ENCODE peak calls at places on chromosome 5, in five cellular contexts. C is neural progenitor cell, V is spleen, O is heart right ventricle, T is stomach. L is an unnamed sample.

GRCh38 chr5:13325765-13326164 is 618.7 kb downstream of the DNAH5 start:
- DNase-seq in T (no peak), O (no peak), C (no peak), V (no peak), L (no peak)

GRCh38 chr5:155539958-155540595 is 526.5 kb downstream of the KIF4B start:
- DNase-seq in V (no peak), O (no peak), T (no peak), C (peak), L (no peak)

GRCh38 chr5:175464414-175465233 is 13.7 kb upstream of the SFXN1 start:
- DNase-seq in T (peak), V (no peak), O (no peak), C (peak), L (no peak)

GRCh38 chr5:88761269-88761880 is 121.6 kb downstream of the MEF2C start:
- DNase-seq in O (no peak), V (no peak), T (no peak), C (no peak), L (no peak)

GRCh38 chr5:43425965-43426364 is 13.8 kb upstream of the CCL28 start:
- DNase-seq in T (peak), O (no peak), V (no peak), C (no peak), L (no peak)

GRCh38 chr5:12272389-12272788 is 368.1 kb upstream of the CTNND2 start:
- DNase-seq in T (no peak), C (peak), V (no peak), O (no peak), L (no peak)

GRCh38 chr5:98309785-98310566 is 463.5 kb upstream of the RGMB start:
- DNase-seq in C (peak), V (no peak), O (peak), T (no peak), L (no peak)

GRCh38 chr5:172679621-172680212 is 38.7 kb downstream of the NEURL1B start:
- DNase-seq in C (no peak), O (no peak), T (no peak), V (no peak), L (no peak)

GRCh38 chr5:36710039-36710438 is 103.6 kb downstream of the SLC1A3 start:
- DNase-seq in T (no peak), C (no peak), O (no peak), V (no peak), L (no peak)

GRCh38 chr5:37668524-37669047 is 171.3 kb downstream of the GDNF start:
- DNase-seq in V (no peak), C (no peak), O (peak), T (peak), L (peak)

GRCh38 chr5:79346420-79346824 is 110.5 kb downstream of the JMY start:
- DNase-seq in T (no peak), C (no peak), O (no peak), V (no peak), L (no peak)

GRCh38 chr5:3179220-3179619 is 416.4 kb upstream of the IRX1 start:
- DNase-seq in T (no peak), O (no peak), C (peak), V (no peak), L (no peak)

DNA sequence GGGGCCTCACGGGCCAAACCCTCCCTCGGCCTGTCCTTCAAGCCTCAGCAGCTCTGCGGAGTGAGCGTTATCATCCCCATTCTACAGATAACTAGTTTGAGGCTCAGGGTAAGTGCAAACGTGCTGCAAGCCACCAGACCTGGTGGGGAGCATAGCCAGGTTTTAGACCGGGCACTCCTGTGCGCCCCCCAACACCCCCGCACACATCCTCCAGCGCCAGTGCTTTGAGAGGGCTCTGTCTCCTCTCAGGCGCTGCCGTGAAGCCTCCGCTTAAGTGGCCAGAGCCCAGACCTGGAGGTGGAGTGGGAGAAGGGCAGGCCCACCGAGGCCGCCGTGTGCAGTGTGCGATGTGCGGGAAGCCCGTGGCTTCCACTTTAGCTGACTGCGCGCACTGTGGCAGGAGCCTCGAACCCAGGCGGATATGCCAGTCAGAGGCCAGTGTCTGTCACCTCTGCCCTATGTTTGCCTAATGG is 1.6 kb upstream of the MGAT1 start:
- DNase-seq in O (no peak), V (peak), C (no peak), T (no peak), L (no peak)
- H3K4me3 ChIP-seq in O (peak), V (peak), C (no peak), T (peak), L (no peak)

GRCh38 chr5:121735618-121736017 is 116.1 kb upstream of the FTMT start:
- DNase-seq in O (no peak), V (no peak), C (no peak), T (no peak), L (no peak)
- TF ChIP-seq CTCF in O (no peak), V (no peak), C (no peak), T (no peak), L (no peak)

GRCh38 chr5:142129447-142129846 is 20.9 kb downstream of the NDFIP1 start:
- DNase-seq in V (no peak), T (no peak), C (no peak), O (no peak), L (no peak)

GRCh38 chr5:142134333-142135010 is 25.9 kb downstream of the NDFIP1 start:
- DNase-seq in O (no peak), T (no peak), C (no peak), V (no peak), L (no peak)

GRCh38 chr5:142128675-142129208 is 20.2 kb downstream of the NDFIP1 start:
- DNase-seq in C (no peak), O (no peak), V (no peak), T (no peak), L (no peak)

GRCh38 chr5:142133382-142134206 is 25.0 kb downstream of the NDFIP1 start:
- DNase-seq in O (no peak), V (no peak), C (no peak), T (no peak), L (no peak)

DNA sequence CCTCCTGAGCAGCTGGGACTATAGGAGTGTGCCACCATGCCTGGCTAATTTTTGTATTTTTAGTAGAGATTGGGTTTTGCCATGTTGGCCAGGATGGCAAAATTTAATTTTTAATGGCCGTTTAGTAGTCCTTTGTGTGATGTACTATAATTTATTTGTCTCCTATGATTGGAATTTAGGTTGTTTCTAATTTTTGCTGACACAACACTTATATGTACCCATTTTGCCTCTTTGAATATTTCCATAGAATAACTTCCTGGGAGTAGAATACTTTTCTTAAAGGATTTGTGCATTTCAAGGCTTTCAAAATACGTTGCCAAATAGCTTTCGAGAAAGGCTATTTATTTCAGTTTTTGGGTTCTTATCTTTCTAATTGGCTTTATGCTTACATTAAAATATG is 22.8 kb downstream of the NDFIP1 start:
- DNase-seq in O (no peak), C (no peak), T (no peak), V (no peak), L (no peak)
- H3K4me3 ChIP-seq in O (no peak), C (no peak), T (no peak), V (no peak), L (no peak)

GRCh38 chr5:169635933-169636332 is 1.1 kb upstream of the DOCK2 start:
- DNase-seq in C (no peak), T (no peak), V (no peak), O (no peak), L (no peak)

GRCh38 chr5:169637856-169638190 is 748 bp downstream of the DOCK2 start:
- DNase-seq in V (peak), T (peak), O (no peak), C (no peak), L (no peak)

GRCh38 chr5:169634606-169635005 is 2.5 kb upstream of the DOCK2 start:
- DNase-seq in C (no peak), V (no peak), O (no peak), T (no peak), L (no peak)

GRCh38 chr5:169636477-169637084 is 494 bp upstream of the DOCK2 start:
- DNase-seq in T (no peak), O (no peak), C (no peak), V (no peak), L (no peak)

DNA sequence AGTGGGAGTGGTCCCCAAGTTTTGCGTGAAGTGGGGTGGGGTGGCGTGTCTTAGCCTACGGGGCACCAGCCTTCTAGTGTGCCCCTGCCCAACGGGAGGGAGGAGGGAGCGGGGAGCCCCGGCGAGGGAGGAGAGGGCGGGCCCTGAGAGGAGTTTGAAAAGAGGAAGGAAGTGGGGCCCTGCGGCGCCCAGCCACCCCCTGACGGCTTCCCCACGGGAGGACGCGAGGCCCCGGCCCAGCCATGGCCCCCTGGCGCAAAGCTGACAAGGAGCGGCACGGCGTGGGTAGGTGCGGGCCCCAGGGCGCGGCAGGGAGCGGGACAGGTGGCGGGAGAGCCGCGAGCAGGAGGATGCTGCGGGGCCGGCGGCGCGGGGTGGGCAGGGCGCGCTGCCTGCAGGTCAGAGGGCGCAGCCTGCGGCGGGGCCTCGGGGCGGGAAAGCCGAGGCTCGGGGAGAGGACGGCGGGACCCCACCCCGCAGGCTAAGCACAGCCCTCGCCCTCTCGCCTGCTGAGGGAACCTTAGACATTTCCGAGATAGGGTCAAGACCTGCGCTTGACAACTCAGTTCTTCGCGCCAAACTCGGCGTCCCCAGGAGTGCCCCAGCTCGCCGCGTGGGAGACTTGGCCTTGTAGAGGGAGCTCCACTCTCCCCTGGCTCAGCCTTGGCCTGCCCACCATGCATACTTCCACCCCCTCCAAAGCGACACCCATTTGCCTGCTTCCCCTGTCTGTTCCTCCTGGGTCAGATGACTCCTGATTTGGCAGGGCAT is at the start of gene DOCK2:
- DNase-seq in V (peak), T (peak), O (peak), C (peak), L (no peak)
- TF ChIP-seq CTCF in V (no peak), T (no peak), O (no peak), C (no peak), L (no peak)

DNA sequence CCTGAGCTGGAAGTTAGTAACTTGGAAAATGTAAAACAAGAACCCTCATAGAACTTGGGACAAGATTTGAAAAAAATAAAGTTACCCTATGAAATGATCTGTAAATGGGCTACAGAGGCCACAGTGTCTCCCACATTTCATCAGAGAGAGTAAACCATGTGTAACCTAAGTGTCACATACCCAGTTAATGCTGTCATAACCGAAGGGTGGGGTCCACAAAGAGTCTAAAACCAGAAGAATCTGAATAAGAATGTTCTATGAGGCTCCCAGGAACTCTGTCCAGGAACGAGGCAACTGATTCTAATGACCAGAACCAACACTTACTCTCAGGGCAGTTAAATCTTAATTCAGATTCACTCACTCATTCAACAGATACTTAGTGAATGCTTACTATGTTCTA is 1.0 kb upstream of the FAM13B start:
- DNase-seq in V (no peak), T (no peak), O (no peak), C (no peak), L (no peak)
- H3K4me3 ChIP-seq in V (peak), T (peak), O (peak), C (peak), L (peak)

GRCh38 chr5:127536687-127537086 is 19.2 kb downstream of the PRRC1 start:
- DNase-seq in C (no peak), T (no peak), O (no peak), V (no peak), L (no peak)
- TF ChIP-seq CTCF in C (peak), T (no peak), O (peak), V (no peak), L (peak)

DNA sequence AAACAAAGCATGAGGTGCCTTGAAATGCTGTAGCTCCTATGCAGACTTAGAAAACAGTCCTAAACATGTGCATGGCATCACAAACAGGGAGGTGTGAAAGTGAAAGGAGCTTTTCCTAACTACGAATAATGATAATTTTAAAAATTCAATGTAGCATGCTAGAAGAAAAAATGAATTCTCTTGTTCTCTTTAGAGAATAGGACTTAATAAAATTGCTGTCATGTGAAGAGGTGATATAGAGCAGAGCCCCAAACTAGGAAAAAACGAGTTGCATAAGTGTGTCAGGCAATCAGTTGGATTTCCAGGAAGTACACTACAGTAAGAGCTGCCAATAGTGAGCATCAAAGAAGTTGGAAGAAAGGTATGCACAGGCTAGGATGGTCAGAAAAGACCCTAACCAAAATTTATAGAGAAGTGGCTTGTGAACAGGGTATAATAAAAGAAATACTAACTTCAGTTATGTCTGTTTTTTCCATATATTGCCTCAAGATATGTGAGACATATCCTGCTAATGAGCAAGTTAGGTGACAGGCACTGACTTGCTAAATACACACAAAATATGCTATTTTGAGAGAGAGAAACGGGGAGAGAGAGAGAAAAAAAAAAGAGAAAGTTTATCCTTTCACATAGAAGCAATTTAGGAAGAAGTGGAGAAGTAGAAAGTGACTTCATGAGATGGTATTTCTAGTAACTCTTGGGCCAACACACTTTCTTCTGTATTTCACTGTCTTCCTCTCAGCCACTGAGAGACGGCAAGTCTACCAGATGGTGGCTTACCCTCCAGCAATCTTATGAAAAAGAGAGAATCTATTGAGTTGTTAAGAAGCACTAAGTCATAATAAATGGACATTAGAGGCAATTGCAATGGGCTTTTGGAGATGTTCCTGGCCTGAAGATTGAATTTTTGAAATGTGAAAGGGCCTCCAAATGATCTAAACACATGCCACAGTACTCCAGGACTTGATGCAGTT is 18.1 kb downstream of the ITGA2 start:
- DNase-seq in C (no peak), T (no peak), O (no peak), V (no peak), L (no peak)
- H3K4me3 ChIP-seq in C (no peak), T (no peak), O (no peak), V (no peak), L (no peak)

GRCh38 chr5:170538970-170539586 is 35.3 kb downstream of the KCNIP1 start:
- DNase-seq in V (no peak), O (no peak), T (no peak), C (no peak), L (no peak)
- TF ChIP-seq CTCF in V (no peak), O (no peak), T (no peak), C (no peak), L (no peak)

DNA sequence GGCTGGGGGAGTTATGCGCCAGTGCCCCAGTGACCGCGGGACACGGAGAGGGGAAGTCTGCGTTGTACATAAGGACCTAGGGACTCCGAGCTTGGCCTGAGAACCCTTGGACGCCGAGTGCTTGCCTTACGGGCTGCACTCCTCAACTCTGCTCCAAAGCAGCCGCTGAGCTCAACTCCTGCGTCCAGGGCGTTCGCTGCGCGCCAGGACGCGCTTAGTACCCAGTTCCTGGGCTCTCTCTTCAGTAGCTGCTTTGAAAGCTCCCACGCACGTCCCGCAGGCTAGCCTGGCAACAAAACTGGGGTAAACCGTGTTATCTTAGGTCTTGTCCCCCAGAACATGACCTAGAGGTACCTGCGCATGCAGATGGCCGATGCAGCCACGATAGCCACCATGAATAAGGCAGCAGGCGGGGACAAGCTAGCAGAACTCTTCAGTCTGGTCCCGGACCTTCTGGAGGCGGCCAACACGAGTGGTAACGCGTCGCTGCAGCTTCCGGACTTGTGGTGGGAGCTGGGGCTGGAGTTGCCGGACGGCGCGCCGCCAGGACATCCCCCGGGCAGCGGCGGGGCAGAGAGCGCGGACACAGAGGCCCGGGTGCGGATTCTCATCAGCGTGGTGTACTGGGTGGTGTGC is at the start of gene RXFP3:
- DNase-seq in O (no peak), C (no peak), V (no peak), T (no peak), L (no peak)
- H3K4me3 ChIP-seq in O (peak), C (peak), V (peak), T (peak), L (peak)

DNA sequence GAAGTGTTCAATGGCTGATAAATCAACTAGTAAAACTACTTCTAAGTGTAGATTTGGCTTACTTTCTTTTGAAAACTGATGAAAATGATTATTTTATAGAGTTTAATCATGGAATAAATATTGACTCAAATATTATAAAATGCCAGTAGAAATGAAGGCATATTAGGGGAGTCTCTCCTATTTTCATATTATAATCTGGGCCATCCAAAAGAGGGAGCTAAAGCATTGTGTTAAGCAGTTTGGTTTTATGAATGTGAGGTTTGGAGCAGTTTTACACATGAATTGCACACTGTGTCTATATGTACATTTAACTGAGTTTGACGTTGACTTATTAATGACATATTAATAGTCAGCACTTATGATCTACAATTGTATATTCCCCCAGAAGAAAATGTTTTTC is 17.4 kb downstream of the CDH9 start:
- DNase-seq in C (no peak), O (no peak), T (no peak), V (no peak), L (peak)
- TF ChIP-seq CTCF in C (peak), O (peak), T (no peak), V (no peak), L (peak)